ENCODE peak calls at places on chromosomes 1 and 21, in ten cellular contexts. K is transverse colon, V is stomach, P is A549, Z is ovary, F is tibial nerve, C is upper lobe of left lung, E is K562, M is sigmoid colon, W is H1. L is an unnamed sample. For H3K4me1, the result is how much of the 10 kb centered on the place peaks cover.

GRCh38 chr1:179883739-179884138 is 1.7 kb downstream of the TOR1AIP1 start:
- DNase-seq in P (no peak), Z (no peak), C (no peak), W (no peak), F (no peak), M (no peak), K (no peak), V (no peak), E (peak), L (no peak)

GRCh38 chr1:150609726-150610125 is 19.7 kb downstream of the ENSA start:
- DNase-seq in P (no peak), C (no peak), Z (no peak), E (no peak), K (no peak), V (no peak), M (no peak), W (no peak), F (no peak), L (no peak)

GRCh38 chr1:109089242-109090015 is 1.1 kb upstream of the TMEM167B start:
- DNase-seq in P (peak), F (no peak), M (peak), W (no peak), Z (peak), E (peak), V (peak), C (peak), K (peak), L (no peak)

GRCh38 chr1:231844986-231845502 is 218.5 kb downstream of the DISC1 start:
- DNase-seq in W (no peak), P (no peak), Z (no peak), C (no peak), E (no peak), F (no peak), K (no peak), V (no peak), M (no peak), L (no peak)

GRCh38 chr1:67626495-67627235 is 58.3 kb upstream of the GADD45A start:
- DNase-seq in P (no peak), V (no peak), Z (no peak), K (no peak), E (no peak), C (no peak), F (no peak), W (no peak), M (no peak), L (no peak)

GRCh38 chr1:3742439-3743298 is 9.6 kb upstream of the CCDC27 start:
- DNase-seq in E (no peak), P (no peak), V (no peak), Z (no peak), F (no peak), C (no peak), W (no peak), K (no peak), M (no peak), L (no peak)

GRCh38 chr1:233087001-233087881 is 136.8 kb downstream of the NTPCR start:
- DNase-seq in E (no peak), P (no peak), M (no peak), C (no peak), Z (no peak), F (no peak), W (no peak), V (no peak), K (no peak), L (no peak)

GRCh38 chr1:109787845-109788605 is 24.3 kb upstream of the EPS8L3 start:
- DNase-seq in E (no peak), Z (no peak), M (peak), K (peak), C (peak), V (peak), W (no peak), F (no peak), P (no peak), L (peak)

GRCh38 chr1:230426246-230427101 is at the start of gene PGBD5:
- DNase-seq in F (no peak), W (peak), K (peak), E (peak), M (peak), Z (peak), V (peak), C (peak), P (peak), L (peak)

GRCh38 chr21:32335601-32336575 is 37.2 kb downstream of the MRAP start:
- DNase-seq in E (no peak), V (no peak), F (no peak), Z (peak), K (no peak), M (no peak), C (no peak), W (no peak), P (no peak), L (peak)

GRCh38 chr21:30372139-30372770 is at the start of gene KRTAP13-2:
- DNase-seq in C (no peak), V (no peak), P (no peak), K (no peak), M (no peak), W (no peak), F (no peak), E (no peak), Z (no peak), L (no peak)

GRCh38 chr1:198929961-198930599 is 291.2 kb downstream of the PTPRC start:
- DNase-seq in C (peak), K (no peak), W (no peak), V (no peak), M (no peak), Z (no peak), F (no peak), P (no peak), E (no peak), L (no peak)

GRCh38 chr1:25806418-25806817 is 6.4 kb downstream of the SELENON start:
- DNase-seq in P (no peak), V (no peak), M (no peak), F (no peak), K (no peak), C (no peak), W (no peak), E (no peak), Z (peak), L (no peak)

GRCh38 chr21:43917515-43918384 is 52.7 kb downstream of the AGPAT3 start:
- DNase-seq in P (no peak), Z (no peak), W (no peak), K (peak), C (no peak), M (peak), F (no peak), E (peak), V (peak), L (peak)

GRCh38 chr1:2800664-2801045 is 838 bp downstream of the TTC34 start:
- DNase-seq in W (no peak), P (no peak), Z (no peak), M (peak), K (no peak), C (no peak), F (no peak), V (no peak), E (no peak), L (peak)

GRCh38 chr21:27268290-27268689 is 301.4 kb upstream of the ADAMTS5 start:
- DNase-seq in K (no peak), M (no peak), Z (no peak), V (no peak), E (no peak), C (no peak), P (no peak), W (no peak), F (no peak), L (no peak)

GRCh38 chr1:39717809-39718208 is 20.9 kb upstream of the PPIE start:
- DNase-seq in K (no peak), E (no peak), F (no peak), C (no peak), P (no peak), W (no peak), M (no peak), Z (no peak), V (no peak), L (no peak)

GRCh38 chr1:180280617-180281016 is 50.6 kb downstream of the LHX4 start:
- DNase-seq in C (no peak), V (no peak), F (no peak), P (no peak), E (no peak), W (no peak), K (no peak), Z (no peak), M (no peak), L (no peak)

GRCh38 chr1:3530086-3530930 is 75.8 kb downstream of the ARHGEF16 start:
- DNase-seq in F (no peak), E (no peak), P (peak), Z (no peak), W (no peak), K (peak), V (peak), M (no peak), C (no peak), L (no peak)

GRCh38 chr1:179121159-179121938 is 39.5 kb downstream of the TOR3A start:
- DNase-seq in W (no peak), V (no peak), F (no peak), P (peak), Z (no peak), M (no peak), K (peak), C (no peak), E (no peak), L (no peak)

GRCh38 chr21:26116456-26117011 is 54.0 kb downstream of the APP start:
- DNase-seq in P (no peak), C (no peak), F (no peak), E (no peak), V (no peak), W (no peak), K (no peak), Z (no peak), M (no peak), L (no peak)

GRCh38 chr1:200550367-200550766 is 70.2 kb downstream of the KIF14 start:
- DNase-seq in Z (no peak), M (no peak), W (no peak), K (no peak), E (no peak), C (no peak), V (no peak), P (no peak), F (no peak), L (no peak)

GRCh38 chr1:115807723-115808122 is 33.2 kb downstream of the NHLH2 start:
- DNase-seq in W (no peak), Z (no peak), C (peak), V (peak), F (no peak), K (peak), M (no peak), E (peak), P (peak), L (no peak)

GRCh38 chr1:66521736-66522365 is 12.1 kb upstream of the SGIP1 start:
- DNase-seq in E (no peak), C (no peak), P (peak), W (no peak), V (no peak), M (no peak), F (no peak), K (no peak), Z (no peak), L (no peak)

GRCh38 chr21:42991992-42992740 is 17.8 kb downstream of the PKNOX1 start:
- DNase-seq in M (peak), Z (peak), E (peak), V (no peak), C (no peak), K (peak), P (no peak), W (no peak), F (no peak), L (no peak)

GRCh38 chr1:167077128-167077867 is 12.9 kb downstream of the GPA33 start:
- DNase-seq in Z (no peak), K (no peak), M (no peak), F (no peak), E (no peak), V (no peak), C (no peak), P (no peak), W (no peak), L (no peak)

GRCh38 chr1:233075045-233075444 is 124.6 kb downstream of the NTPCR start:
- DNase-seq in V (no peak), P (peak), K (no peak), W (no peak), F (no peak), C (no peak), M (no peak), Z (no peak), E (no peak), L (no peak)

GRCh38 chr21:42384184-42384583 is 11.7 kb downstream of the TMPRSS3 start:
- DNase-seq in V (no peak), K (no peak), F (no peak), W (no peak), P (no peak), M (no peak), E (no peak), C (no peak), Z (no peak), L (no peak)

GRCh38 chr1:43549921-43550597 is 19.4 kb downstream of the PTPRF start:
- DNase-seq in W (peak), P (no peak), M (peak), E (peak), Z (peak), C (peak), F (peak), K (peak), V (peak), L (peak)

GRCh38 chr21:37593015-37593414 is 226.4 kb downstream of the DYRK1A start:
- DNase-seq in E (no peak), V (no peak), K (no peak), C (no peak), Z (no peak), W (peak), M (no peak), F (no peak), P (no peak), L (no peak)

GRCh38 chr1:57826535-57826934 is 402.7 kb upstream of the DAB1 start:
- DNase-seq in E (no peak), M (no peak), Z (no peak), P (no peak), K (no peak), C (no peak), V (no peak), F (no peak), W (no peak), L (no peak)

GRCh38 chr21:39825250-39825649 is 42.0 kb upstream of the PCP4 start:
- DNase-seq in F (no peak), K (no peak), V (no peak), P (no peak), E (no peak), M (no peak), W (no peak), C (no peak), Z (no peak), L (no peak)
- H3K4me1 ChIP-seq in F (under half), K (under half), V (under half), P (under half), E (under half), M (under half), W (under half), C (under half), Z (under half), L (under half)

GRCh38 chr1:26994772-26995625 is 1.5 kb downstream of the TRNP1 start:
- DNase-seq in E (no peak), W (no peak), F (no peak), V (no peak), Z (no peak), K (no peak), M (no peak), C (no peak), P (no peak), L (no peak)

GRCh38 chr1:26996024-26996423 is 2.5 kb downstream of the TRNP1 start:
- DNase-seq in Z (no peak), C (no peak), M (no peak), F (no peak), E (no peak), K (no peak), V (no peak), W (no peak), P (no peak), L (no peak)

GRCh38 chr1:26994020-26994745 is 691 bp downstream of the TRNP1 start:
- DNase-seq in Z (peak), M (no peak), C (no peak), F (no peak), V (no peak), E (peak), K (no peak), P (no peak), W (no peak), L (no peak)

GRCh38 chr1:26991310-26992116 is 2.0 kb upstream of the TRNP1 start:
- DNase-seq in C (peak), M (no peak), P (peak), V (no peak), K (no peak), F (no peak), W (no peak), E (peak), Z (no peak), L (no peak)

GRCh38 chr1:26993237-26994019 is at the start of gene TRNP1:
- DNase-seq in E (peak), P (peak), C (peak), Z (peak), M (peak), K (peak), W (no peak), V (peak), F (peak), L (no peak)
- TF ChIP-seq POLR2A in E (peak), P (peak), C (no peak), Z (no peak), M (peak), K (peak), W (no peak), V (peak), F (no peak), L (no peak)

DNA sequence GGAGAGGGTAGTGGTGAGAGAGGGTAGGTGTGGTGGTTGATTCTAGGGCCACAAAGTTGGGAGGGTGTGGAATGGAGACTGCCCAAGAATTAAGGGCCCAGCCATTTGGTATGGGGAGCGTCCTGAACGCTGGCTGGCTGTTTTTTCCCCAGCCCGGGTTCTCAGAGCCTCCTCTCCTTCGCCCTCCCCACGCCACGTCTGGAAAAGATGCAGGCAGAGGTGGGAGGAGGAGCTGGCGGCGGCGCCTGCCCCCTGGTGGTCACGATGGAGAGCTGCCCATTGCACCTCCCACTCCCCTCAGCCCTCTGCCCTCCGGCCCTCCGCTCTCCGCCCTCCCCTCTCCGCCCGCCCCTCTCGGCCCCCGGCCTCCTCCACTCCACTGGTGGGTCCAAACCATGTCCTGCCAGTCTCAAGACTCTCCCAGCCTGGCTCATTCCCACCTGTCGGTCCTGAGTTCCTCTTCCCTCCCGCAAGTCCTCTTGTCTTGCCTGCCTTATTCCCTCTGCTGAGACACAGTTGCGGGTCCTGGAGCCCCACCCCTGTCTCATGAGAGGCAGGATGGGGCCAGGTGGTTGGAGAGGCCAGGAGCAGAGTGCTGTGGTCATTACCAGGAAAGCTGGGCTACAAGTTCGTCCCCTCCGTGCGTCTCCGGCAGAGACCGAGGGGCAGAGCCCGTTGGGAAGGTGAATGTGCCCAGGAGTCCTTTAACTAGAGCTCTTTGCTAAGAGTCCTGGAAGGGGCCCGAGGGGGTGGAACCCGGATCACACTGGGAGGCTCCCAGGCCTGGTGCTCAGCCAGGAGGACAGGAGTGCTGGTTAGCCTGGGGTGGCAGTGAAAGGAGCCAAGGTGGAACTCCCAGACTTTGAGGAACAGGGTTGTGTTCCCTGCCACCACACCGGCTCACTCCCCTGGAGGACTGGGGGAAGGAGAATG is 22.6 kb downstream of the ETNK2 start:
- DNase-seq in P (peak), K (peak), F (no peak), C (peak), M (peak), E (peak), W (peak), V (peak), Z (peak), L (peak)
- TF ChIP-seq EP300 in P (no peak), K (no peak), F (no peak), C (no peak), M (no peak), E (no peak), W (no peak), V (no peak), Z (no peak), L (no peak)

GRCh38 chr1:165852896-165853295 is 25.5 kb downstream of the UCK2 start:
- DNase-seq in K (no peak), M (no peak), E (no peak), F (no peak), Z (no peak), V (no peak), W (no peak), C (no peak), P (no peak), L (no peak)
- H3K4me1 ChIP-seq in K (half or more), M (under half), E (under half), F (under half), Z (under half), V (under half), W (under half), C (under half), P (half or more), L (under half)

DNA sequence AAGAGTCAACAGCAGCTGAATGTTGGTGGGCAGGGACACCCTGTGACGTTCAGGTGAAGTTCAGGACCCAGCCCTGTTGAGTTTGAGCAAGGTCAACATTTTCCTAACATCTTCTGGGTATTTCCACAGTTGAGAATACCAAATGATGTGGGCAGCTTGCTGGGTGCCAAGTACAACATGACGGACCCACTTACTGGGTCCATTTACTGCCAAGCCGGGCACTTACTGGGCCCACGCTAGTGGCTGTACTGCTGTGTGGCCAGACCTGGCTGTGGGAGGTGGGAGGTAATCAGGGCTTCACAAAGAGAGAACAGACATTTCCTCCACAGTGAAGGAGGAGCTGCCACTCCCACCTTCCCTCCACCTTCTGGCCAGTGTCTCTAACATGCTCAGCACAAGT is 99.2 kb downstream of the PSMG1 start:
- DNase-seq in F (no peak), M (no peak), V (no peak), K (no peak), P (no peak), C (no peak), Z (no peak), W (no peak), E (no peak), L (no peak)
- TF ChIP-seq POLR2A in F (no peak), M (no peak), V (no peak), K (no peak), P (no peak), C (no peak), Z (no peak), W (no peak), E (no peak), L (no peak)

DNA sequence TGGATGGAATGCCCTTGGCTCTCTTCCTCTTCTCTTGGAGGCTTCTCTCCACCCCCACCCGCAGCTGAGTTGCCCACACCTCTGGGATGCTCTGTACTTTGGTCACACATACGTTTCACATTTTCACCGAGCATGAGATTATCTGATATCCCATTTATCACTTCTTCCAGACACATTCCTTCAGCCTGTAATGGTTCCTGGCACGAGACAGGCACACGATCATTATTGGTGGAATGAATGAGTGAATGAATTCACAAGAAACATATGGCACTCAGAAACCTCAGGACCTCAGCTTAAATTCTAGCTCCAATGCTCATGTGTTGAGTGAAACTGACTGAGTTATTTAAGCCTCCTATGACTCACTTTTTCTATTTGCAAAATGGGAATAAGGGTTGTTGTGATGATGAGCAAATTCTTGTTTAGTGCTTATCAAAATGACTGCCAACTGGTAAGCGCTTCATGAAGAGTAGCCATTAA is 242.7 kb upstream of the JUN start:
- DNase-seq in E (no peak), W (no peak), C (no peak), V (no peak), F (no peak), M (no peak), Z (no peak), P (no peak), K (no peak), L (no peak)
- TF ChIP-seq EP300 in E (no peak), W (no peak), C (no peak), V (no peak), F (no peak), M (no peak), Z (no peak), P (no peak), K (no peak), L (no peak)

GRCh38 chr1:85027242-85027983 is 20.9 kb downstream of the MCOLN3 start:
- DNase-seq in Z (no peak), M (no peak), K (no peak), V (no peak), E (no peak), F (no peak), P (no peak), W (no peak), C (no peak), L (no peak)
- H3K4me1 ChIP-seq in Z (under half), M (under half), K (under half), V (under half), E (under half), F (under half), P (under half), W (under half), C (under half), L (under half)

GRCh38 chr1:244093265-244093638 is 42.2 kb downstream of the ZBTB18 start:
- DNase-seq in W (no peak), M (no peak), V (no peak), P (no peak), F (no peak), K (no peak), E (no peak), Z (no peak), C (no peak), L (no peak)
- TF ChIP-seq POLR2A in W (no peak), M (no peak), V (no peak), P (no peak), F (no peak), K (no peak), E (no peak), Z (no peak), C (no peak), L (no peak)

GRCh38 chr1:206575894-206576737 is 36.1 kb downstream of the EIF2D start:
- DNase-seq in E (no peak), K (no peak), V (no peak), F (no peak), M (no peak), C (no peak), Z (no peak), P (no peak), W (no peak), L (peak)
- TF ChIP-seq EP300 in E (no peak), K (no peak), V (no peak), F (no peak), M (no peak), C (no peak), Z (no peak), P (no peak), W (no peak), L (no peak)

L was measured in suprapubic skin.